ENCODE peak calls at places on chromosomes 12 and 14, in four cellular contexts. K is amniotic epithelial cell, F is NCI-H460, P is mammary epithelial cell. Y is an unnamed sample.

GRCh38 chr14:95328876-95329503 is 9.3 kb upstream of the CLMN start:
- DNase-seq in K (no peak), F (no peak), P (peak; percentile 77), Y (no peak)

GRCh38 chr14:23162800-23163199 is 20.7 kb downstream of the SLC7A8 start:
- DNase-seq in K (no peak), F (no peak), P (no peak), Y (no peak)

GRCh38 chr14:32342151-32342853 is 13.2 kb downstream of the AKAP6 start:
- DNase-seq in K (peak; percentile 17), F (no peak), P (peak; percentile 93), Y (no peak)

GRCh38 chr14:102508774-102509743 is 517 bp downstream of the ANKRD9 start:
- DNase-seq in K (peak; percentile 37), F (peak; percentile 20), P (no peak), Y (peak; percentile 72)

GRCh38 chr12:70603044-70603443 is 34.2 kb downstream of the PTPRB start:
- DNase-seq in K (no peak), F (no peak), P (no peak), Y (no peak)

GRCh38 chr12:5083955-5084849 is 40.5 kb downstream of the KCNA5 start:
- DNase-seq in K (peak; percentile 33), F (peak; percentile 20), P (peak; percentile 40), Y (no peak)

GRCh38 chr12:123231931-123232330 is 1.0 kb downstream of the MPHOSPH9 start:
- DNase-seq in K (no peak), F (no peak), P (no peak), Y (no peak)

GRCh38 chr12:82883396-82884360 is 197.0 kb downstream of the TMTC2 start:
- DNase-seq in K (no peak), F (no peak), P (no peak), Y (no peak)

GRCh38 chr14:93976477-93977057 is at the start of gene ASB2:
- DNase-seq in K (no peak), F (no peak), P (no peak), Y (no peak)

GRCh38 chr14:104294628-104294982 is 156.2 kb downstream of the KIF26A start:
- DNase-seq in K (no peak), F (peak; percentile 67), P (no peak), Y (peak; percentile 33)

Y was measured in ovary.